ENCODE peak calls at places on chromosomes 4 and X, in six cellular contexts. A is H9, O is GM23248, J is fibroblast of lung, W is PC-3, X is HCT116. S is an unnamed sample.

GRCh38 chr4:170769857-170770256 is 680.1 kb upstream of the AADAT start:
- DNase-seq in A (no peak), W (no peak), X (no peak), J (no peak), O (no peak), S (no peak)

GRCh38 chr4:174835536-174835935 is 6.5 kb upstream of the GLRA3 start:
- DNase-seq in A (no peak), O (no peak), W (peak; percentile 18), X (no peak), J (no peak), S (no peak)

GRCh38 chr4:90546114-90546513 is 418.9 kb downstream of the CCSER1 start:
- DNase-seq in X (no peak), W (peak; percentile 80), O (no peak), A (no peak), J (peak; percentile 3), S (no peak)

GRCh38 chrX:44225667-44226066 is 117.8 kb downstream of the EFHC2 start:
- DNase-seq in A (no peak), W (no peak), J (no peak), O (no peak), X (no peak), S (no peak)

GRCh38 chr4:41178372-41179085 is 35.8 kb downstream of the APBB2 start:
- DNase-seq in A (no peak), W (peak; percentile 80), J (peak; percentile 96), O (peak; percentile 96), X (no peak), S (no peak)

GRCh38 chr4:172830295-172830764 is 338.3 kb upstream of the GALNT7 start:
- DNase-seq in W (peak; percentile 62), O (peak; percentile 34), J (no peak), A (no peak), X (peak; percentile 13), S (peak; percentile 43)

GRCh38 chr4:158805628-158806471 is 37.0 kb downstream of the FNIP2 start:
- DNase-seq in O (peak; percentile 15), W (peak; percentile 76), J (no peak), A (no peak), X (no peak), S (no peak)

GRCh38 chrX:132092439-132093065 is 35.3 kb downstream of the FRMD7 start:
- DNase-seq in A (peak; percentile 66), W (peak; percentile 73), O (peak; percentile 61), X (peak; percentile 52), J (peak; percentile 47), S (peak; percentile 51)

GRCh38 chr4:73662709-73663546 is 42.7 kb upstream of the RASSF6 start:
- DNase-seq in W (peak; percentile 91), O (peak; percentile 80), J (peak; percentile 60), X (peak; percentile 21), A (no peak), S (peak; percentile 41)

GRCh38 chrX:9905288-9905687 is 61.9 kb upstream of the CLDN34 start:
- DNase-seq in J (peak; percentile 92), W (no peak), O (peak; percentile 33), X (no peak), A (no peak), S (no peak)

GRCh38 chr4:91630054-91630453 is 673.7 kb upstream of the GRID2 start:
- DNase-seq in A (no peak), J (no peak), O (no peak), W (no peak), X (no peak), S (no peak)

GRCh38 chr4:92251711-92252110 is 52.1 kb upstream of the GRID2 start:
- DNase-seq in A (no peak), W (no peak), J (no peak), X (no peak), O (no peak), S (no peak)

GRCh38 chr4:133720001-133720400 is 481.6 kb downstream of the PABPC4L start:
- DNase-seq in W (no peak), J (peak; percentile 2), O (no peak), A (no peak), X (no peak), S (no peak)

GRCh38 chr4:147398556-147398955 is 82.3 kb upstream of the EDNRA start:
- DNase-seq in A (no peak), O (no peak), X (no peak), W (no peak), J (peak; percentile 61), S (no peak)

GRCh38 chr4:131091896-131092295 is 1995.9 kb downstream of the C4orf33 start:
- DNase-seq in A (no peak), X (peak; percentile 48), O (peak; percentile 21), W (peak; percentile 64), J (peak; percentile 44), S (peak; percentile 41)

GRCh38 chr4:74016068-74016467 is 17.6 kb upstream of the CXCL5 start:
- DNase-seq in W (peak; percentile 94), O (no peak), X (no peak), A (no peak), J (no peak), S (no peak)

GRCh38 chr4:170348945-170349344 is 259.2 kb upstream of the AADAT start:
- DNase-seq in O (no peak), J (no peak), X (no peak), W (no peak), A (no peak), S (no peak)

GRCh38 chr4:46441116-46441859 is 51.4 kb upstream of the GABRA2 start:
- DNase-seq in X (no peak), J (peak; percentile 4), O (no peak), A (no peak), W (no peak), S (no peak)

GRCh38 chr4:89324671-89325070 is 17.1 kb upstream of the GPRIN3 start:
- DNase-seq in A (no peak), O (peak; percentile 76), J (peak; percentile 60), X (no peak), W (no peak), S (peak; percentile 82)

GRCh38 chr4:20572976-20573375 is 127.3 kb upstream of the PACRGL start:
- DNase-seq in A (peak; percentile 65), X (no peak), O (no peak), W (no peak), J (no peak), S (no peak)

GRCh38 chrX:2697741-2698294 is 6.7 kb downstream of the CD99 start:
- DNase-seq in A (no peak), O (no peak), X (no peak), J (peak; percentile 50), W (no peak), S (peak; percentile 65)

GRCh38 chrX:2699959-2700358 is 8.9 kb downstream of the CD99 start:
- DNase-seq in O (no peak), A (no peak), J (no peak), W (no peak), X (no peak), S (no peak)

GRCh38 chrX:2701600-2701999 is 10.5 kb downstream of the CD99 start:
- DNase-seq in A (no peak), W (no peak), O (no peak), X (no peak), J (no peak), S (peak; percentile 84)

GRCh38 chrX:2698604-2699003 is 7.5 kb downstream of the CD99 start:
- DNase-seq in W (peak; percentile 89), X (no peak), O (no peak), J (no peak), A (no peak), S (no peak)

GRCh38 chrX:2700405-2701320 is 9.6 kb downstream of the CD99 start:
- DNase-seq in A (no peak), W (no peak), X (no peak), O (no peak), J (no peak), S (no peak)
- H3K79me2 ChIP-seq in A (no peaks in the 10 kb centered on the region), W (peaks cover 94% of the 10 kb centered on the region), X (peaks cover 29% of the 10 kb centered on the region), O (peaks cover 99% of the 10 kb centered on the region), J (peaks cover 97% of the 10 kb centered on the region), S (peaks cover 85% of the 10 kb centered on the region)

DNA sequence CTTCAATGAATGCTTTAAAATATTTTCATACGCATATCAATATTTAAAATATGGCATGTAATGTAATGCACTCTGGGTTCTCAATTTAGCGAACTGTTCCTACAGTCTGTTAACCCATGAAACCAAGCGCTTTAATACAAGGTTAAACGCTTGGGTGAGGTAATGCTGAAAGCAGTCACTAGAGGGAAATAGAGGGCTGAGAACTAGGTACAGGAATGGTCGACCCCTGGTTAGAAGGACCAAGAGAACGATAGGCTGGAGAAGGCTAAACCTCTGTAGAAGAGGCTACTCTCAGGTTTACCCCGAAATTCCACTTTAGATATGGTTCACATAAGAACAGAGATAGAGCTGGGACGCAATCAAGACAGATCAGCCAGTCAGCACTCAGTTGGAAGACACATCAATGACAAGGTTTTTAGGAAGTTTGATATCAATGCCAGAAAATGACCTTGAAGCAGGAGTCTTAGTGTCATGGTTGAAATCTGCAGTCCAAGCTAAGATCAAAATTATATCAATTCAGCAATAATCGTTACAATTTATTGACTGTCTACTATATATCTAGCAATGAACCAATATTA is 26.9 kb downstream of the ARSJ start:
- DNase-seq in W (peak; percentile 74), X (peak; percentile 64), O (peak; percentile 63), A (peak; percentile 52), J (peak; percentile 54), S (peak; percentile 50)
- H3K79me2 ChIP-seq in W (peaks cover 22% of the 10 kb centered on the region), X (no peaks in the 10 kb centered on the region), O (peaks cover 99% of the 10 kb centered on the region), A (no peaks in the 10 kb centered on the region), J (peaks cover 78% of the 10 kb centered on the region), S (no peaks in the 10 kb centered on the region)

GRCh38 chr4:75723117-75723801 is 1.1 kb upstream of the USO1 start:
- DNase-seq in A (no peak), O (peak; percentile 90), J (peak; percentile 72), X (no peak), W (peak; percentile 74), S (no peak)

GRCh38 chr4:75724066-75724866 is at the start of gene USO1:
- DNase-seq in X (peak; percentile 97), O (peak; percentile 99), J (peak; percentile 99), W (peak; percentile 95), A (peak; percentile 99), S (peak; percentile 98)

GRCh38 chr4:75724867-75725724 is 719 bp downstream of the USO1 start:
- DNase-seq in X (peak; percentile 23), A (peak; percentile 73), W (peak; percentile 56), O (peak; percentile 92), J (peak; percentile 84), S (peak; percentile 66)

GRCh38 chr4:75722417-75722816 is 2.0 kb upstream of the USO1 start:
- DNase-seq in W (no peak), X (no peak), O (no peak), J (no peak), A (no peak), S (no peak)

DNA sequence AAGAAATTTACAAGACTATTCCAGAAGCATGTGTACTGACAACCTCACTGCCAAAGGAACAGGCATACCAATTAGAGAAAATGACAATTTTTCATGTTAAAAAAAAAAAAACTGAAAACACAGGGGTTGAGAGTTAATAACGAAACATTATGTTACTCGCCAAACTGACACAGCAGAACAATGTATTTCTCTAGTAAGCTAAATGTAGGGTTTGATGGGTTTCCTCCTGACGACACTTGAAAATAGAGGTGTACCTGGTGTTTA is 643 bp upstream of the USO1 start:
- DNase-seq in O (no peak), J (no peak), W (no peak), X (no peak), A (no peak), S (no peak)
- H3K79me2 ChIP-seq in O (peaks cover 73% of the 10 kb centered on the region), J (peaks cover 44% of the 10 kb centered on the region), W (peaks cover 61% of the 10 kb centered on the region), X (peaks cover 61% of the 10 kb centered on the region), A (peaks cover 39% of the 10 kb centered on the region), S (peaks cover 46% of the 10 kb centered on the region)

DNA sequence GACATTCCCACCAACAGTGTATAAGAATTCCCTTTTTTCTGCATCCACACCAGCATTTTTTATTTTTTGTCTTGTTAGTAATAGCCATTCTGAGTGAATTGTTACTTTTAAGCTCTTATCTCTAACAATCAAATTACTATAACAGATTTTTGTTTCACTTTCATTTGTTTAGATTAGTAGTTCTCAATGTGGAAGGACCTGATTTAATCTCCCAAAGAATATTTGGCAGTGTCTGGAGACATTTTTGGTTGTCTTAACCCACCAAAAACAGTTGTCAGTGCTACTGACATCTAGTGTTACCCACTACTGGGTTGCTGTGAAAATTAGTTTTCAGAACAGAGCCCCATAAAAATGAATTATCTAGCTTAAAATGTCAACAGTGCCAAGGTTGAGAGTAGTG is 37.9 kb downstream of the RUFY3 start:
- DNase-seq in W (no peak), A (no peak), X (no peak), J (no peak), O (no peak), S (no peak)
- H3K79me2 ChIP-seq in W (no peaks in the 10 kb centered on the region), A (no peaks in the 10 kb centered on the region), X (no peaks in the 10 kb centered on the region), J (peaks cover 3% of the 10 kb centered on the region), O (peaks cover 88% of the 10 kb centered on the region), S (no peaks in the 10 kb centered on the region)